ENCODE peak calls at places on chromosomes 12 and 14, in four cellular contexts. G is HepG2, J is H1, E is GM12878. K is an unnamed sample.
A peak's percentile ranks its signal among the peaks of the same experiment; 100 is the strongest.

GRCh38 chr12:608921-609320 is 54.3 kb downstream of the NINJ2 start:
- DNase-seq in G (no peak), J (no peak), E (no peak), K (no peak)

GRCh38 chr14:67241416-67242362 is at the start of gene PALS1:
- DNase-seq in G (peak; percentile 62), J (no peak), E (peak; percentile 19), K (peak; percentile 11)

GRCh38 chr14:86777950-86778602 is 1214.9 kb downstream of the GALC start:
- DNase-seq in G (peak; percentile 60), J (no peak), E (no peak), K (no peak)

GRCh38 chr14:74697543-74697942 is 15.3 kb downstream of the AREL1 start:
- DNase-seq in J (no peak), G (no peak), E (no peak), K (no peak)

GRCh38 chr12:45655186-45655585 is 74.3 kb upstream of the ARID2 start:
- DNase-seq in G (peak; percentile 15), E (no peak), J (no peak), K (no peak)

GRCh38 chr14:88804035-88804434 is 11.3 kb upstream of the EML5 start:
- DNase-seq in J (no peak), E (no peak), G (no peak), K (no peak)

GRCh38 chr12:12779529-12779928 is 5.9 kb upstream of the APOLD1 start:
- DNase-seq in J (no peak), G (peak; percentile 59), E (no peak), K (no peak)

GRCh38 chr12:101829639-101830390 is 944 bp downstream of the GNPTAB start:
- DNase-seq in E (no peak), G (no peak), J (no peak), K (no peak)

GRCh38 chr12:119301367-119301766 is 33.2 kb upstream of the CCDC60 start:
- DNase-seq in J (no peak), G (no peak), E (no peak), K (no peak)

GRCh38 chr12:95393191-95393790 is 80.7 kb upstream of the METAP2 start:
- DNase-seq in G (no peak), J (no peak), E (no peak), K (peak; percentile 2)

GRCh38 chr14:67963545-67963944 is 144.0 kb downstream of the RAD51B start:
- DNase-seq in J (no peak), E (no peak), G (no peak), K (no peak)

GRCh38 chr12:93875157-93875556 is 198.0 kb downstream of the CRADD start:
- DNase-seq in E (no peak), G (no peak), J (no peak), K (no peak)

GRCh38 chr12:93868771-93869170 is 191.6 kb downstream of the CRADD start:
- DNase-seq in E (no peak), J (no peak), G (no peak), K (no peak)

GRCh38 chr12:93865751-93866150 is 188.6 kb downstream of the CRADD start:
- DNase-seq in G (no peak), E (no peak), J (no peak), K (no peak)

GRCh38 chr12:93873561-93873960 is 196.4 kb downstream of the CRADD start:
- DNase-seq in E (no peak), J (no peak), G (no peak), K (no peak)

DNA sequence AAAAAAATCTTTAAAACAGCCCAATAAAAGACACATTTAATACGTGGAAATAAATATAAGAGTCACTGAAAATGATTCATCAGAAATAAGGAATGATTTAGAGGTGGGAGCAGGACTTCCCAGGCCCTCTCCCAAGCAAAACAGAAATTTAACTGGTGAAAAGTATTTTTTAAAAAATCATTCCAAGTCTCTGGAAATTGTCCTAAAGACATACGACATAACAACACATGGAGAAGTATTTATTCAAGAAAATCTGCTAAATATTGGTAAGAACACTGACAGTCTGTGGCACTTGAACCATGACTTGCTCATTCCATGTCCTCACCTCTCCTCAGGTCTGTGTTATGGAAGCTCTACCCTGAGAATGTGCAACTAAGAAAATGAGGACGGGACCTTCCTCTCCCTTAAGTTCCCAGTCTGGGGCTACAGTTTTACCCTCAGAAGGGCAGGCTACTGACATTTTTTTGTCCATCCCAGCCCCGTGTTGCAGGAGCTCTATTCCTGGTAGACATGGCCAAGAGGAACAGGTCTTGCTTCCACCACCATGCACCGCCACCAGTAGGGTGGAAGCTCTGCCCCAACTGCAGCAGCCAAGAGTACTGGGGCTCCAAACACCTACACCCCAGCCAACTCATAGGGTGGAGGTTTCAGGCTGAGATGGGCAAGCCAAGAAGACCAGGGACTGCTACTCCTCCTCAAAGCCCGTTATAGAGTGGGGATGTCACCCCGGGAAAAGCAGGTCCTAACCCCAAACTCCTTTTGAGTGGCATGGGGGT is 193.0 kb downstream of the CRADD start:
- DNase-seq in J (no peak), E (no peak), G (no peak), K (no peak)
- H3K9me3 ChIP-seq in J (peaks cover 5% of the 10 kb centered on the region), E (peaks cover 6% of the 10 kb centered on the region), G (peaks cover 24% of the 10 kb centered on the region), K (peaks cover 29% of the 10 kb centered on the region)

GRCh38 chr14:31128601-31129526 is 78.7 kb downstream of the HECTD1 start:
- DNase-seq in G (no peak), E (no peak), J (no peak), K (no peak)
- H3K4me3 ChIP-seq in G (no peak overlapping the region), E (no peak overlapping the region), J (no peak overlapping the region), K (no peak overlapping the region)

DNA sequence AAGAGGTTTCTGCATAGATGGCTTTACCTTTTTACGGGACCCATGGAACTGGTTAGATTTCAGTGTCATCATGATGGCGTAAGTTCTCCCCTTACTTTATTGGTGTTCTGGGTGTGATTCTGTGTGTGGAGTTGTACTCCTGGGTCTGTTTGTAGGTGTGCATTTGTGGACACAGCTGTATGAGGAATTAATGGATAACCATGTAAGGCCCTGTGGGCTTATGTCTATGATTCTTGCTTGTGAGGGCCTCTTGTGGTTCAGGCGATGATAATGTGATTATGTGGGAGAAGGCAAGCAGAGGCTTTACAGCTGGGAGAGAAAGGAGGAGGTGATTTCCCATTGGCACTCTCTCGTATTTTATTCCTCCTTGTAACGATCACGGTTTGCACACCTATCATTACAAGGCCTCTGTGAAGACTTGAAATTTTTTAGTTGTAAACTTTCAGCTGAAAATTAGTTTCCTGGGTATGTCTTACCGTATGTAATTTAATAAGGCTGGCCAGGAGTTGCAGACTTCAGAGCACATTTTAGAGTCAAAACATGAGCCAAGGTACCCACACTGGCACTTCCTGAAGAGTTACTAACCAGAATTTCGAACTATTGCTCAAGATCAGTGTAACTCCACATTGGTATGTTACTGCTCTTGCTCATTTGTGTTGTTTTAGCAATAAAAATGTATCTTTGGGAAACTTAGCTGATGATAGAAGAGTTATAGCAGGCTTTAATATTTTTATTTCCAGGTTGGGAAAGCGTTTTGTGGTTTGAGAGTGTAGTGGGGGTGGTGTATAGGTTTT is 96.3 kb downstream of the SCN8A start:
- DNase-seq in E (no peak), J (no peak), G (no peak), K (no peak)
- TF ChIP-seq SUZ12 in E (no peak), J (no peak), G (no peak), K (no peak)

DNA sequence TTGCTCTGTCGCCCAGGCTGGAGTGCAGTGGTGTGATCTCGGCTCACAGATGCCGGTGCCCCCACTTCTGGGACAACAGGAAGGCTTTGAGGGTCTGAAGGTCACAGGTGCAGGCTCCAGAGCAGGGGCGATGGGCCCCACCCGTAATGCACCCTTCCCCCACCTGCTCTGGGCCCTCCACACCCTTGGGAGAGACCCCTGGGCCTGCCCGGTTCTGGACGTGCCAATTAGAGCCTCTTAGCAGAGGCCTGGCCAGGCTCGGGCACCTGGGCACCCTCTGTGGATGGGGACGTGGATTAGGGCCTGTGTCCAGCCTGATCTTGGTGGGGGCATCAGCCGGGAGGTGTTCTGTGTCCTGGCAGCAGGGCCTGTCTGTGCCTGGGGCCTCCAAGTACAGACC is 62.2 kb downstream of the KIF26A start:
- DNase-seq in J (no peak), G (no peak), E (no peak), K (no peak)
- H3K9me3 ChIP-seq in J (no peaks in the 10 kb centered on the region), G (no peaks in the 10 kb centered on the region), E (no peaks in the 10 kb centered on the region), K (no peaks in the 10 kb centered on the region)

DNA sequence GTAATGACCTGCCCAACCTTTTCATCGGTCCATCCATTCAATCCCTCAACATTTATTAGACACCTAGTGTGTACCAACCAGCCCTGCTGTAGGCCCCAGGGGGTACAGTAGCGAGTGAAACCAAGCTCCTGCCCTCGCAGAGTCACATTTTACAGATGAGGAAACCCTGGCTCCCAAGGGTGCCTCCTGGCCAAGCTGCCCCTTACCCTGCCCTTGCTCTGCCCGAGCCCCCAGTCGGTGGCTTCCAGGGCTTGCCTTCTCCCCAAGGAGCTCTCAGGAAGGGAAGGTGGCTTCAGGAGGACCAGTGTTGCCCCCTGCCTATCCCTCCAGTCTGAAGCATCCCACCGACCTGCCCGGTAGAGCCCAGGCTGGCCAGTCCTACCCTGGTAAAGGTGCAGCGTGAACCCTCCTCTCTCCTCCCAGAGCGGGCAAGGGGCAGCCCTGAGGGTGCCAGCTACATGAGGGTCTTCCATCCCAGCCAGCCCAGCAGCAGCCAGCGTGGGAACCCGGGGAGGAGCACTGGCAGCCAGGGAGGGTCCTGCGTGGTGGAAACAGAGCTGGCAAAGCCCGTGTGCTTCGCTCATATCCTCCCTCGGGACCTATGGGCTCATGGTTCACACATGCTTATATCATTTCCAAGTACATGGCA is 670 bp upstream of the BEGAIN start:
- DNase-seq in J (no peak), E (no peak), G (no peak), K (no peak)
- H3K4me3 ChIP-seq in J (peak overlapping the region; percentile 44), E (no peak overlapping the region), G (no peak overlapping the region), K (no peak overlapping the region)

DNA sequence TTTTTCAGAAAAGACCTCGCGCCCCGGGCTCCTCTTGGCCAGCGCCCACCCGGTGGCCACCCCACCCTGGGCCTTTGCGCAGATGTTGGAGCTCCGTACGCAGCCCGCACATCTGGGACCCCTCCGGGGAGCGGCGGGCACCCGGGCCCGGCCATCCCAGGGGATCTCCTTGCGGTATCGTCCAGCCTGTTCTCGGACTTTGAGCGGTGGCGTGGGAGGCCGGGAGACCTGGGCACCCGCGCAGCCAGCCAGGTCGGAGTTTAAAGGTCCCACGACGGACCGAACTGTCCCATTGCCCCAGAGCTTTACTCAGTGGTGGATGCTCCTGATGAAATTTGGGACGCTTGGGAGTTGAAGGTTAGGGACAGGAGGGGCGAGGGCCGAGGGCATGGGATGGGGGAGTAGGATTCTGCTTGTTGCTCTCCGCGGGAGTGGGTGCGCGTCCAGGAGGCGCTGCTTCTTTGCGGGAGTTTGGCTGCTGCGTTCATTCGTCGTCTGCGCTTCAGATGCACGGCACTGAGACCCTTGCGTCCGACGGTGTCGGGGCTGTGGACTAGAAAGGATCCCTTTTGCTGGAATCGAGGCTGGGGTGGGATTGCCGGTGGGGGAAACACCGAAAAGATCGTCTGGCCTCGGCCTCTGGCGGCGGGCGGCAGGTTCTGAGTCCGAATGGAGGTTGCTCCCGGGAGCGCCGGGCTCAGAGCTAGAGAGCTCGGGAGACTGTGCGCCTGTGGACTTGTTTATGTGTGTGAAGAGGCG is 1.4 kb downstream of the NTF3 start:
- DNase-seq in J (no peak), G (no peak), E (no peak), K (no peak)
- TF ChIP-seq SUZ12 in J (peak; percentile 89), G (no peak), E (no peak), K (peak; percentile 43)